ENCODE peak calls at places on chromosome 5, in five cellular contexts. I is GM12878, F is HepG2, X is K562, O is H1. J is an unnamed sample.

GRCh38 chr5:91382530-91383026 is 539 bp downstream of the ARRDC3 start:
- DNase-seq in I (peak), F (peak), X (peak), O (no peak), J (no peak)

GRCh38 chr5:16666861-16667481 is 50.2 kb upstream of the RETREG1 start:
- DNase-seq in I (no peak), F (peak), X (no peak), O (no peak), J (no peak)

GRCh38 chr5:119315516-119315949 is 40.3 kb upstream of the TNFAIP8 start:
- DNase-seq in I (peak), F (peak), X (peak), O (no peak), J (no peak)

GRCh38 chr5:131541071-131541470 is 94.0 kb downstream of the RAPGEF6 start:
- DNase-seq in I (no peak), F (no peak), X (no peak), O (no peak), J (no peak)

GRCh38 chr5:54985301-54986268 is at the start of gene ESM1:
- DNase-seq in I (no peak), F (no peak), X (no peak), O (no peak), J (peak)

GRCh38 chr5:10636363-10637142 is 72.7 kb downstream of the ANKRD33B start:
- DNase-seq in I (no peak), F (no peak), X (no peak), O (no peak), J (no peak)

GRCh38 chr5:40842351-40842750 is 1.2 kb downstream of the CARD6 start:
- DNase-seq in I (no peak), F (no peak), X (no peak), O (no peak), J (no peak)

GRCh38 chr5:8508196-8508595 is 639.2 kb downstream of the MTRR start:
- DNase-seq in I (no peak), F (no peak), X (no peak), O (no peak), J (no peak)

GRCh38 chr5:122909470-122910100 is 64.2 kb downstream of the SNX24 start:
- DNase-seq in I (no peak), F (no peak), X (no peak), O (no peak), J (no peak)

GRCh38 chr5:175344331-175345200 is 99.4 kb downstream of the DRD1 start:
- DNase-seq in I (no peak), F (peak), X (no peak), O (no peak), J (no peak)

DNA sequence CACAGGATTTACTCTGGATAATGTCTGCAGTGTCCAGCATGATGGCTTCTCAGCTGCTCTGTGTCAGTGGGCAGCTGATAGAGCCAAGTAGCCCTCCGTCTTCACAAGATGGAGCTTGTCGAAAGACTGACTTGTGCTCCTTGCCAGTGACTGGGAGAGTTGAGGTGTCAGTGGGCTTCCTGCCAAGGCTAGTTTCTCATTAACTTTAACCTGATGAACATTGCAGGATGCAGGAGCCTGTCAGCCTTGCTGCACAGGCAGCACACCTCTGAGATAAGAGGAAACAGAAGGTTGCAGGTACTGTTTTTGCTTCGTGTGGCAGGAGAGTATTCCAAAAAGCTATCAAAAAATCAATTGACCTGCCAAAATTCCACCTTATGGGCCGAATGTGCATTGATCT is 171.3 kb upstream of the SGCD start:
- DNase-seq in I (no peak), F (no peak), X (no peak), O (no peak), J (no peak)
- TF ChIP-seq ATF2 in I (no peak), F (no peak), X (no peak), O (no peak), J (no peak)

GRCh38 chr5:141135718-141136266 is 786 bp downstream of the PCDHB5 start:
- DNase-seq in I (no peak), F (no peak), X (no peak), O (no peak), J (no peak)

DNA sequence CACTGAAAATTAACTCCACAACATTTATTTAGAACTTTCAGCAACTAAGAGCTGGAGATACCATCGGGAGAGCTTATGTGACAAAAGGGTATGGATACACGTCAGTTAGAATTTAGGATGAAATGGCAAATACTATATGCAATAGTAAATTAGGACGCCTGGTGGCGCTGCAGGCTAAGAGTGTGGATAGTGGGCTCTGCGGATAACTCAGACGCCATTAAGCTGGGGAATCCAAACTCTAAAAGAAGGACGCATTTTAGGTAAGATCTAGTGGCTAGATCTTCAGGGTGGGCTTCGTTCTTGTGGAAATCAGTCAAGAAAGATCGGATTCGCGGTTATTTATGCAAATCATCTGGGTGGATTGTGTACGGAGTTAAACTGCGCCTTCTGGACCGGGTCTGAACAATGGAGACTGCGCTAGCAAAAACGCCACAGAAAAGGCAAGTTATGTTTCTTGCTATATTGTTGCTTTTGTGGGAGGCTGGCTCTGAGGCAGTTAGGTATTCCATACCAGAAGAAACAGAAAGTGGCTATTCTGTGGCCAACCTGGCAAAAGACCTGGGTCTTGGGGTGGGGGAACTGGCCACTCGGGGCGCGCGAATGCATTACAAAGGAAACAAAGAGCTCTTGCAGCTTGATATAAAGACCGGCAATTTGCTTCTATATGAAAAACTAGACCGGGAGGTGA is at the start of gene PCDHB5:
- DNase-seq in I (no peak), F (no peak), X (peak), O (no peak), J (peak)
- TF ChIP-seq CTCF in I (no peak), F (peak), X (peak), O (peak), J (peak)

GRCh38 chr5:36686881-36687280 is 80.5 kb downstream of the SLC1A3 start:
- DNase-seq in I (no peak), F (no peak), X (no peak), O (no peak), J (no peak)

GRCh38 chr5:36688722-36689121 is 82.3 kb downstream of the SLC1A3 start:
- DNase-seq in I (no peak), F (peak), X (peak), O (no peak), J (peak)

GRCh38 chr5:36683821-36684434 is 77.5 kb downstream of the SLC1A3 start:
- DNase-seq in I (no peak), F (no peak), X (no peak), O (no peak), J (no peak)

GRCh38 chr5:36682499-36682898 is 76.1 kb downstream of the SLC1A3 start:
- DNase-seq in I (no peak), F (no peak), X (no peak), O (no peak), J (no peak)

GRCh38 chr5:36685631-36686147 is 79.3 kb downstream of the SLC1A3 start:
- DNase-seq in I (no peak), F (no peak), X (no peak), O (no peak), J (no peak)
- TF ChIP-seq ATF2 in I (no peak), F (no peak), X (no peak), O (no peak), J (no peak)

GRCh38 chr5:66440202-66440680 is 156.0 kb upstream of the MAST4 start:
- DNase-seq in I (no peak), F (no peak), X (no peak), O (no peak), J (no peak)

DNA sequence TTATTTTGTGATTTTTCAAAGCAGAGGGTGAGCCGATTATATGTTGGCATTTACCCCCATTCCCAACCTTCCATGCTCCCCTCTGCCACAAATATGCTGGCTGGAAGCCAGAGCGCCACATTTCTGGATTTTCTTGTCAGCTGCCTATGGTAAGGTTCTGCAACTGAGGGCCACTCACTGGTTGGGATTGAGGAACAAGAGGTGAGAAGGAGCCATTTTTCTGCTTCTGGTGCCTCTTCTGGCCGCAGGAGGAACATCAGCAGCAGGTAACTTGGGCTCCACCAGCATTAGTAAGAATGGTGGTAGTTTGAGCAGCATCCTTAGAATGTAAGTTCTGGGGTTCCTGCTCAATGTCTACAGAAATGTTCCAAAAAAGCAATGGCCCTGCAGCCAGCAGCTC is 159.5 kb upstream of the MAST4 start:
- DNase-seq in I (no peak), F (peak), X (peak), O (peak), J (peak)
- TF ChIP-seq CTCF in I (peak), F (peak), X (peak), O (peak), J (no peak)

DNA sequence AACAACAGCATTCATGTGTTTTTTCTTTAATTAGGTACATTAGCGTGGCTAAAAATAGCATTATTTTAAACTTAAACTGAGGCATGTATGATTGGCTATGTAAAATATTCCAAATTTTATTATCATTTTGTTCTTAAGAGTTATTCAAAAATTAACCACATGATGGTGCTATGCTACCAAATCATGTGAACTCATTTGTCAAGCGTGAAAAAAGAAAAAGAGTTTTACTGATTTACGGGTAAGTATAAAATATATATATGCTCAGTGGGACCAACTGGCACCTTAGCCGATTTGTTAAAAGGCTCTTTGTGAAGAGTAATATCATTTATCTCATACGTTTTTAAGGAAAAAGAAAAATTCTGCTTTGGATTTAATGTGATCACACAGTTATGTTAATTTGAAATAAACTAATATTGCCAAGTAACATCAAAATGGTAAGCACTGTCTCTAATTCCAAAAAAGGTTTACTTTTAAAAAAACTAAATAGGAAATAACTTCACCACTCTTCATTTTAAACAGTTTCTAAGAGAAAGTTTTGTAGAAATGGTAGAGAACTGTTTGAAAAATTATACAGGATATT is 1042.3 kb downstream of the CDH12 start:
- DNase-seq in I (no peak), F (peak), X (peak), O (no peak), J (no peak)
- TF ChIP-seq ATF2 in I (no peak), F (no peak), X (no peak), O (no peak), J (no peak)

J was measured in WTC11.